ENCODE peak calls at places on chromosomes 7 and 10, in seven cellular contexts. One of them, this sample, is unnamed.

GRCh38 chr7:4809091-4809591 is 33.7 kb downstream of the AP5Z1 start:
- DNase-seq in glomerular endothelial cell: no peak
- DNase-seq in psoas muscle: no peak
- DNase-seq in C1 segment of cervical spinal cord: no peak
- DNase-seq in myocyte: no peak
- DNase-seq in neuronal stem cell: no peak
- DNase-seq in stimulated activated naive B cell treated with anti-CD40 and anti-IgM and Interleukin-4, amounts not matched to agents 10 μg/mL and 1 μg/mL and 100 μg/mL, for 72 hours: peak
- DNase-seq in this sample: no peak

GRCh38 chr7:141974831-141975230 is 1.3 kb upstream of the TAS2R38 start:
- DNase-seq in glomerular endothelial cell: no peak
- DNase-seq in psoas muscle: no peak
- DNase-seq in C1 segment of cervical spinal cord: no peak
- DNase-seq in myocyte: no peak
- DNase-seq in neuronal stem cell: no peak
- DNase-seq in stimulated activated naive B cell treated with anti-CD40 and anti-IgM and Interleukin-4, amounts not matched to agents 10 μg/mL and 1 μg/mL and 100 μg/mL, for 72 hours: no peak
- DNase-seq in this sample: no peak

GRCh38 chr10:22606164-22606614 is 108.2 kb downstream of the PIP4K2A start:
- DNase-seq in glomerular endothelial cell: no peak
- DNase-seq in psoas muscle: no peak
- DNase-seq in C1 segment of cervical spinal cord: peak
- DNase-seq in myocyte: no peak
- DNase-seq in neuronal stem cell: no peak
- DNase-seq in stimulated activated naive B cell treated with anti-CD40 and anti-IgM and Interleukin-4, amounts not matched to agents 10 μg/mL and 1 μg/mL and 100 μg/mL, for 72 hours: peak
- DNase-seq in this sample: no peak

GRCh38 chr10:16894834-16895233 is 77.6 kb upstream of the RSU1 start:
- DNase-seq in glomerular endothelial cell: no peak
- DNase-seq in psoas muscle: no peak
- DNase-seq in C1 segment of cervical spinal cord: no peak
- DNase-seq in myocyte: no peak
- DNase-seq in neuronal stem cell: no peak
- DNase-seq in stimulated activated naive B cell treated with anti-CD40 and anti-IgM and Interleukin-4, amounts not matched to agents 10 μg/mL and 1 μg/mL and 100 μg/mL, for 72 hours: no peak
- DNase-seq in this sample: no peak

GRCh38 chr7:91286432-91286831 is 22.2 kb downstream of the FZD1 start:
- DNase-seq in glomerular endothelial cell: no peak
- DNase-seq in psoas muscle: no peak
- DNase-seq in C1 segment of cervical spinal cord: no peak
- DNase-seq in myocyte: no peak
- DNase-seq in neuronal stem cell: no peak
- DNase-seq in stimulated activated naive B cell treated with anti-CD40 and anti-IgM and Interleukin-4, amounts not matched to agents 10 μg/mL and 1 μg/mL and 100 μg/mL, for 72 hours: no peak
- DNase-seq in this sample: no peak

GRCh38 chr7:7223250-7223649 is 40.9 kb downstream of the C1GALT1 start:
- DNase-seq in glomerular endothelial cell: no peak
- DNase-seq in psoas muscle: no peak
- DNase-seq in C1 segment of cervical spinal cord: no peak
- DNase-seq in myocyte: no peak
- DNase-seq in neuronal stem cell: no peak
- DNase-seq in stimulated activated naive B cell treated with anti-CD40 and anti-IgM and Interleukin-4, amounts not matched to agents 10 μg/mL and 1 μg/mL and 100 μg/mL, for 72 hours: no peak
- DNase-seq in this sample: no peak

GRCh38 chr7:94190599-94191061 is 186.5 kb upstream of the BET1 start:
- DNase-seq in glomerular endothelial cell: no peak
- DNase-seq in psoas muscle: no peak
- DNase-seq in C1 segment of cervical spinal cord: no peak
- DNase-seq in myocyte: peak
- DNase-seq in neuronal stem cell: no peak
- DNase-seq in stimulated activated naive B cell treated with anti-CD40 and anti-IgM and Interleukin-4, amounts not matched to agents 10 μg/mL and 1 μg/mL and 100 μg/mL, for 72 hours: no peak
- DNase-seq in this sample: peak

GRCh38 chr7:119377-120163 is 72.8 kb upstream of the FAM20C start:
- DNase-seq in glomerular endothelial cell: no peak
- DNase-seq in psoas muscle: no peak
- DNase-seq in C1 segment of cervical spinal cord: peak
- DNase-seq in myocyte: peak
- DNase-seq in neuronal stem cell: no peak
- DNase-seq in stimulated activated naive B cell treated with anti-CD40 and anti-IgM and Interleukin-4, amounts not matched to agents 10 μg/mL and 1 μg/mL and 100 μg/mL, for 72 hours: no peak
- DNase-seq in this sample: no peak

GRCh38 chr10:119933179-119933578 is 40.6 kb downstream of the SEC23IP start:
- DNase-seq in glomerular endothelial cell: no peak
- DNase-seq in psoas muscle: no peak
- DNase-seq in C1 segment of cervical spinal cord: no peak
- DNase-seq in myocyte: peak
- DNase-seq in neuronal stem cell: peak
- DNase-seq in stimulated activated naive B cell treated with anti-CD40 and anti-IgM and Interleukin-4, amounts not matched to agents 10 μg/mL and 1 μg/mL and 100 μg/mL, for 72 hours: no peak
- DNase-seq in this sample: no peak

GRCh38 chr10:34985823-34986222 is 104.3 kb downstream of the CUL2 start:
- DNase-seq in glomerular endothelial cell: no peak
- DNase-seq in psoas muscle: no peak
- DNase-seq in C1 segment of cervical spinal cord: no peak
- DNase-seq in myocyte: no peak
- DNase-seq in neuronal stem cell: no peak
- DNase-seq in stimulated activated naive B cell treated with anti-CD40 and anti-IgM and Interleukin-4, amounts not matched to agents 10 μg/mL and 1 μg/mL and 100 μg/mL, for 72 hours: no peak
- DNase-seq in this sample: no peak

GRCh38 chr10:69220041-69220451 is at the start of gene HKDC1:
- DNase-seq in glomerular endothelial cell: no peak
- DNase-seq in psoas muscle: no peak
- DNase-seq in C1 segment of cervical spinal cord: peak
- DNase-seq in myocyte: no peak
- DNase-seq in neuronal stem cell: no peak
- DNase-seq in stimulated activated naive B cell treated with anti-CD40 and anti-IgM and Interleukin-4, amounts not matched to agents 10 μg/mL and 1 μg/mL and 100 μg/mL, for 72 hours: no peak
- DNase-seq in this sample: no peak

GRCh38 chr10:71575934-71576801 is 143.4 kb downstream of the C10orf105 start:
- DNase-seq in glomerular endothelial cell: no peak
- DNase-seq in psoas muscle: no peak
- DNase-seq in C1 segment of cervical spinal cord: no peak
- DNase-seq in myocyte: no peak
- DNase-seq in neuronal stem cell: no peak
- DNase-seq in stimulated activated naive B cell treated with anti-CD40 and anti-IgM and Interleukin-4, amounts not matched to agents 10 μg/mL and 1 μg/mL and 100 μg/mL, for 72 hours: no peak
- DNase-seq in this sample: no peak

GRCh38 chr10:48792687-48793096 is 108.0 kb downstream of the WDFY4 start:
- DNase-seq in glomerular endothelial cell: no peak
- DNase-seq in psoas muscle: no peak
- DNase-seq in C1 segment of cervical spinal cord: no peak
- DNase-seq in myocyte: peak
- DNase-seq in neuronal stem cell: no peak
- DNase-seq in stimulated activated naive B cell treated with anti-CD40 and anti-IgM and Interleukin-4, amounts not matched to agents 10 μg/mL and 1 μg/mL and 100 μg/mL, for 72 hours: no peak
- DNase-seq in this sample: peak

GRCh38 chr7:36128448-36129047 is 24.5 kb upstream of the EEPD1 start:
- DNase-seq in glomerular endothelial cell: peak
- DNase-seq in psoas muscle: peak
- DNase-seq in C1 segment of cervical spinal cord: peak
- DNase-seq in myocyte: peak
- DNase-seq in neuronal stem cell: no peak
- DNase-seq in stimulated activated naive B cell treated with anti-CD40 and anti-IgM and Interleukin-4, amounts not matched to agents 10 μg/mL and 1 μg/mL and 100 μg/mL, for 72 hours: no peak
- DNase-seq in this sample: peak

GRCh38 chr10:104333037-104333727 is 5.1 kb downstream of the ITPRIP start:
- DNase-seq in glomerular endothelial cell: no peak
- DNase-seq in psoas muscle: no peak
- DNase-seq in C1 segment of cervical spinal cord: no peak
- DNase-seq in myocyte: no peak
- DNase-seq in neuronal stem cell: no peak
- DNase-seq in stimulated activated naive B cell treated with anti-CD40 and anti-IgM and Interleukin-4, amounts not matched to agents 10 μg/mL and 1 μg/mL and 100 μg/mL, for 72 hours: no peak
- DNase-seq in this sample: no peak

GRCh38 chr7:22584179-22584578 is 84.2 kb upstream of the STEAP1B start:
- DNase-seq in glomerular endothelial cell: no peak
- DNase-seq in psoas muscle: no peak
- DNase-seq in C1 segment of cervical spinal cord: no peak
- DNase-seq in myocyte: peak
- DNase-seq in neuronal stem cell: no peak
- DNase-seq in stimulated activated naive B cell treated with anti-CD40 and anti-IgM and Interleukin-4, amounts not matched to agents 10 μg/mL and 1 μg/mL and 100 μg/mL, for 72 hours: peak
- DNase-seq in this sample: no peak

GRCh38 chr7:131250331-131250730 is 77.3 kb upstream of the MKLN1 start:
- DNase-seq in glomerular endothelial cell: no peak
- DNase-seq in psoas muscle: no peak
- DNase-seq in C1 segment of cervical spinal cord: no peak
- DNase-seq in myocyte: no peak
- DNase-seq in neuronal stem cell: peak
- DNase-seq in stimulated activated naive B cell treated with anti-CD40 and anti-IgM and Interleukin-4, amounts not matched to agents 10 μg/mL and 1 μg/mL and 100 μg/mL, for 72 hours: no peak
- DNase-seq in this sample: no peak